ENCODE peak calls at places on chromosome 14, in eight cellular contexts. S is neural progenitor cell, T is fibroblast of mammary gland, K is lower leg skin, F is left ventricle myocardium inferior, N is astrocyte of the spinal cord, G is mammary epithelial cell, Z is OCI-LY7. P is an unnamed sample.

GRCh38 chr14:91755560-91755959 is 23.7 kb upstream of the CATSPERB start:
- DNase-seq in F (no peak), S (no peak), G (peak; percentile 89), Z (no peak), T (peak; percentile 63), N (no peak), K (no peak), P (peak; percentile 86)

GRCh38 chr14:58746261-58746660 is 108.5 kb downstream of the DACT1 start:
- DNase-seq in Z (no peak), F (no peak), G (peak; percentile 82), S (no peak), K (no peak), N (peak; percentile 55), T (peak; percentile 84), P (peak; percentile 81)

GRCh38 chr14:21987937-21988336 is 314.3 kb upstream of the OR4E1 start:
- DNase-seq in G (peak; percentile 19), F (no peak), Z (peak; percentile 50), N (peak; percentile 3), S (peak; percentile 75), T (peak; percentile 32), K (no peak), P (peak; percentile 52)

GRCh38 chr14:95322646-95323045 is 2.9 kb upstream of the CLMN start:
- DNase-seq in T (no peak), G (peak; percentile 92), S (no peak), Z (no peak), K (no peak), N (no peak), F (no peak), P (peak; percentile 88)

GRCh38 chr14:89027097-89027740 is 202.8 kb downstream of the TTC8 start:
- DNase-seq in S (peak; percentile 84), K (peak; percentile 87), Z (peak; percentile 49), T (peak; percentile 28), N (peak; percentile 41), G (peak; percentile 36), F (peak; percentile 38), P (peak; percentile 36)

GRCh38 chr14:95875831-95876768 is 532 bp upstream of the TUNAR start:
- DNase-seq in G (no peak), S (peak; percentile 89), K (peak; percentile 52), T (no peak), N (no peak), Z (no peak), F (no peak), P (no peak)

GRCh38 chr14:30389134-30389900 is 169.6 kb upstream of the G2E3 start:
- DNase-seq in T (peak; percentile 26), K (no peak), G (peak; percentile 30), F (peak; percentile 24), N (peak; percentile 8), Z (no peak), S (no peak), P (peak; percentile 77)

GRCh38 chr14:91866511-91867295 is 633 bp downstream of the TC2N start:
- DNase-seq in F (no peak), S (no peak), T (no peak), G (no peak), N (no peak), K (no peak), Z (no peak), P (no peak)

GRCh38 chr14:32457213-32457920 is 128.3 kb downstream of the AKAP6 start:
- DNase-seq in S (no peak), F (peak; percentile 55), Z (no peak), G (no peak), K (no peak), N (peak; percentile 77), T (peak; percentile 33), P (no peak)

GRCh38 chr14:91693342-91693741 is 38.5 kb downstream of the CATSPERB start:
- DNase-seq in Z (no peak), N (no peak), K (no peak), S (no peak), G (peak; percentile 91), F (no peak), T (peak; percentile 88), P (peak; percentile 96)

GRCh38 chr14:24053548-24054323 is 1.9 kb downstream of the CARMIL3 start:
- DNase-seq in G (no peak), N (no peak), K (peak; percentile 68), S (no peak), Z (no peak), T (no peak), F (no peak), P (no peak)

GRCh38 chr14:23034498-23035302 is at the start of gene PSMB5:
- DNase-seq in N (peak; percentile 97), Z (peak; percentile 98), F (peak; percentile 89), G (peak; percentile 93), S (peak; percentile 95), T (peak; percentile 95), K (peak; percentile 96), P (peak; percentile 96)

GRCh38 chr14:55929136-55929535 is 189.1 kb upstream of the PELI2 start:
- DNase-seq in N (no peak), S (no peak), T (no peak), G (no peak), Z (no peak), F (no peak), K (no peak), P (no peak)

GRCh38 chr14:64774272-64774671 is 70.0 kb downstream of the PLEKHG3 start:
- DNase-seq in S (no peak), T (no peak), K (no peak), F (no peak), N (no peak), G (no peak), Z (no peak), P (no peak)

GRCh38 chr14:29140059-29140458 is 373.5 kb downstream of the FOXG1 start:
- DNase-seq in N (no peak), G (no peak), T (no peak), S (no peak), F (no peak), K (no peak), Z (no peak), P (no peak)

GRCh38 chr14:36656769-36657408 is 4.8 kb upstream of the PAX9 start:
- DNase-seq in G (no peak), K (no peak), Z (no peak), F (no peak), S (peak; percentile 48), N (no peak), T (no peak), P (no peak)

GRCh38 chr14:101834387-101835165 is 73.1 kb downstream of the PPP2R5C start:
- DNase-seq in K (no peak), N (no peak), T (peak; percentile 40), Z (no peak), F (no peak), G (no peak), S (no peak), P (no peak)

GRCh38 chr14:35632276-35633071 is 98.5 kb downstream of the INSM2 start:
- DNase-seq in N (no peak), S (no peak), Z (no peak), K (no peak), F (no peak), T (peak; percentile 41), G (peak; percentile 7), P (no peak)

GRCh38 chr14:81033841-81034240 is 78.4 kb downstream of the TSHR start:
- DNase-seq in S (no peak), F (no peak), G (no peak), N (no peak), K (no peak), Z (peak; percentile 11), T (no peak), P (no peak)

GRCh38 chr14:99430491-99430890 is 50.2 kb downstream of the SETD3 start:
- DNase-seq in G (peak; percentile 7), K (no peak), T (no peak), S (peak; percentile 43), Z (peak; percentile 76), F (no peak), N (no peak), P (peak; percentile 2)

GRCh38 chr14:54387328-54387727 is 9.5 kb upstream of the CDKN3 start:
- DNase-seq in Z (no peak), F (no peak), K (no peak), G (no peak), N (no peak), T (no peak), S (no peak), P (no peak)

GRCh38 chr14:56979961-56980360 is 169.7 kb upstream of the OTX2 start:
- DNase-seq in N (no peak), T (no peak), K (no peak), F (no peak), Z (no peak), S (no peak), G (no peak), P (no peak)
- TF ChIP-seq CTCF in N (no peak), T (no peak), K (no peak), F (no peak), Z (no peak), S (no peak), G (no peak), P (no peak)

GRCh38 chr14:76956253-76957090 is 72.0 kb downstream of the IRF2BPL start:
- DNase-seq in S (peak; percentile 91), Z (peak; percentile 72), N (peak; percentile 92), F (peak; percentile 88), T (peak; percentile 90), K (peak; percentile 97), G (peak; percentile 93), P (peak; percentile 97)
- TF ChIP-seq CTCF in S (no peak), Z (no peak), N (no peak), F (peak; percentile 41), T (no peak), K (no peak), G (peak; percentile 14), P (no peak)

DNA sequence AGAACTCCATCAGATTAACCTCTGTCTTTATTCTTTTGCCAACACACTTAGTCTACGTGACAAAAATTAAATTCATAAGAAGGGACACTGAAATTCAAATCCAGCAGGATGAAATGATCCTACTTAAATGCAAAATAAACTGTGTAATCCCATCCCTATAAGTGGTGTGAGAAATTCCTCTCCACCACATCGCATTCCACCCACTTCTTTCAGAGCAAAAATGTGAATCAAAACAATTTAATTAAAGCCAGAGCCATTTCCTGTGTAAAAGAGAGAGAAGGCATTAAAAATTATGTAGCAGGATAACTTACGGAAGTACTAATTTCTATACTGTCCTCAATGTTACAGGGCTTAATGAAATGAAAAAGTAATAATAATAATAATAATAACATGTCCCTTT is 844.3 kb downstream of the GALC start:
- DNase-seq in F (no peak), T (peak; percentile 34), G (no peak), Z (no peak), N (peak; percentile 40), K (no peak), S (no peak), P (no peak)
- TF ChIP-seq CTCF in F (no peak), T (no peak), G (no peak), Z (no peak), N (no peak), K (no peak), S (no peak), P (no peak)

GRCh38 chr14:26252176-26252575 is 345.7 kb downstream of the NOVA1 start:
- DNase-seq in F (no peak), T (no peak), G (no peak), K (no peak), S (no peak), N (no peak), Z (no peak), P (no peak)

DNA sequence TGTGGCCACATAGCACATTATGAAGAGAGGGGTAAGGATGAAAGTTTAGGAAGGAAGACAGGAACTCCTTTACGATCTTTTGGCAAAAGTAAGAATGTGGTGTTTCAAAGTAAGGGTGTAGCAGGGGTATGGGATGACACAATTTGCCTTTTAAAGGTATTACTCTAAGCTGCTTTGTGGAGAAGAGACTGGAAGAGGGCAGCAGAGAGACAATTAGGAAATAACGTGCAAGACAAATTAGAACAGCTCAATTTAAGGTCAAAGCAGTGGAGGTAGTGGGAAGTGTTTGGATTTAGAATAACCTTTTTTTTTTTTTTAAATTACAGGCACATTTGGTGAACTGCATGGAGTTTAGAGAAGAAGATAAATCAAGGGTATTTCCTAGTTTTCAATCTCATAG is 342.6 kb downstream of the NOVA1 start:
- DNase-seq in S (peak; percentile 14), N (peak; percentile 15), T (peak; percentile 68), Z (no peak), F (no peak), G (no peak), K (no peak), P (peak; percentile 8)
- TF ChIP-seq CTCF in S (peak; percentile 46), N (peak; percentile 32), T (peak; percentile 62), Z (no peak), F (peak; percentile 24), G (peak; percentile 28), K (no peak), P (no peak)